ENCODE peak calls at places on chromosomes 6 and 20, in five cellular contexts. One of them, this sample, is unnamed.
A peak's percentile ranks its signal among the peaks of the same experiment; 100 is the strongest.

GRCh38 chr6:155185544-155185943 is 78.3 kb upstream of the CLDN20 start:
- DNase-seq in ovary: no peak
- DNase-seq in osteoblast: no peak
- DNase-seq in heart left ventricle: no peak
- DNase-seq in breast epithelium: no peak
- DNase-seq in this sample: no peak

GRCh38 chr6:7047966-7048365 is 59.8 kb upstream of the RREB1 start:
- DNase-seq in ovary: no peak
- DNase-seq in osteoblast: no peak
- DNase-seq in heart left ventricle: no peak
- DNase-seq in breast epithelium: no peak
- DNase-seq in this sample: no peak

GRCh38 chr20:46990017-46990810 is 95.6 kb downstream of the EYA2 start:
- DNase-seq in ovary: no peak
- DNase-seq in osteoblast: no peak
- DNase-seq in heart left ventricle: no peak
- DNase-seq in breast epithelium: no peak
- DNase-seq in this sample: no peak

GRCh38 chr6:17297261-17298080 is 16.3 kb downstream of the RBM24 start:
- DNase-seq in ovary: no peak
- DNase-seq in osteoblast: no peak
- DNase-seq in heart left ventricle: no peak
- DNase-seq in breast epithelium: no peak
- DNase-seq in this sample: no peak

GRCh38 chr20:7180261-7181045 is 413.0 kb downstream of the BMP2 start:
- DNase-seq in ovary: no peak
- DNase-seq in osteoblast: no peak
- DNase-seq in heart left ventricle: no peak
- DNase-seq in breast epithelium: no peak
- DNase-seq in this sample: no peak

GRCh38 chr6:474454-475185 is 83.1 kb downstream of the IRF4 start:
- DNase-seq in ovary: no peak
- DNase-seq in osteoblast: no peak
- DNase-seq in heart left ventricle: no peak
- DNase-seq in breast epithelium: no peak
- DNase-seq in this sample: peak; percentile 68

GRCh38 chr20:32585011-32585518 is at the start of gene NOL4L:
- DNase-seq in ovary: peak; percentile 39
- DNase-seq in osteoblast: peak; percentile 90
- DNase-seq in heart left ventricle: no peak
- DNase-seq in breast epithelium: no peak
- DNase-seq in this sample: peak; percentile 74

GRCh38 chr20:2385026-2385425 is 4.3 kb downstream of the TGM6 start:
- DNase-seq in ovary: no peak
- DNase-seq in osteoblast: peak; percentile 46
- DNase-seq in heart left ventricle: no peak
- DNase-seq in breast epithelium: no peak
- DNase-seq in this sample: no peak

GRCh38 chr6:34146801-34147592 is 1.1 kb upstream of the GRM4 start:
- DNase-seq in ovary: no peak
- DNase-seq in osteoblast: peak; percentile 94
- DNase-seq in heart left ventricle: peak; percentile 27
- DNase-seq in breast epithelium: no peak
- DNase-seq in this sample: no peak

GRCh38 chr20:54189630-54190029 is 15.8 kb upstream of the CYP24A1 start:
- DNase-seq in ovary: no peak
- DNase-seq in osteoblast: no peak
- DNase-seq in heart left ventricle: no peak
- DNase-seq in breast epithelium: no peak
- DNase-seq in this sample: no peak

GRCh38 chr6:10316327-10316726 is 98.5 kb downstream of the TFAP2A start:
- DNase-seq in ovary: no peak
- DNase-seq in osteoblast: no peak
- DNase-seq in heart left ventricle: no peak
- DNase-seq in breast epithelium: peak; percentile 85
- DNase-seq in this sample: no peak

GRCh38 chr20:528923-529594 is 14.5 kb downstream of the CSNK2A1 start:
- DNase-seq in ovary: no peak
- DNase-seq in osteoblast: peak; percentile 70
- DNase-seq in heart left ventricle: no peak
- DNase-seq in breast epithelium: no peak
- DNase-seq in this sample: no peak

GRCh38 chr6:155314773-155315515 is 660 bp upstream of the TFB1M start:
- DNase-seq in ovary: no peak
- DNase-seq in osteoblast: no peak
- DNase-seq in heart left ventricle: no peak
- DNase-seq in breast epithelium: no peak
- DNase-seq in this sample: peak; percentile 78

GRCh38 chr20:32249030-32249738 is 28.3 kb upstream of the KIF3B start:
- DNase-seq in ovary: no peak
- DNase-seq in osteoblast: peak; percentile 57
- DNase-seq in heart left ventricle: no peak
- DNase-seq in breast epithelium: no peak
- DNase-seq in this sample: no peak

GRCh38 chr20:50286174-50286511 is 95.5 kb downstream of the CEBPB start:
- DNase-seq in ovary: no peak
- DNase-seq in osteoblast: no peak
- DNase-seq in heart left ventricle: no peak
- DNase-seq in breast epithelium: no peak
- DNase-seq in this sample: no peak

GRCh38 chr6:128899651-128900050 is 16.7 kb downstream of the LAMA2 start:
- DNase-seq in ovary: no peak
- DNase-seq in osteoblast: no peak
- DNase-seq in heart left ventricle: no peak
- DNase-seq in breast epithelium: no peak
- DNase-seq in this sample: no peak

GRCh38 chr6:34664270-34664971 is 32.1 kb downstream of the ILRUN start:
- DNase-seq in ovary: no peak
- DNase-seq in osteoblast: no peak
- DNase-seq in heart left ventricle: no peak
- DNase-seq in breast epithelium: no peak
- DNase-seq in this sample: no peak

GRCh38 chr6:46419576-46420002 is 71.7 kb downstream of the RCAN2 start:
- DNase-seq in ovary: peak; percentile 50
- DNase-seq in osteoblast: peak; percentile 54
- DNase-seq in heart left ventricle: no peak
- DNase-seq in breast epithelium: no peak
- DNase-seq in this sample: peak; percentile 30

GRCh38 chr6:140043762-140044378 is 669.4 kb upstream of the CITED2 start:
- DNase-seq in ovary: no peak
- DNase-seq in osteoblast: no peak
- DNase-seq in heart left ventricle: no peak
- DNase-seq in breast epithelium: no peak
- DNase-seq in this sample: no peak
- H3K4me1 ChIP-seq in ovary: peaks cover 1% of the 10 kb centered on the region
- H3K4me1 ChIP-seq in osteoblast: peaks cover 32% of the 10 kb centered on the region
- H3K4me1 ChIP-seq in heart left ventricle: peaks cover 12% of the 10 kb centered on the region
- H3K4me1 ChIP-seq in breast epithelium: no peaks in the 10 kb centered on the region
- H3K4me1 ChIP-seq in this sample: no peaks in the 10 kb centered on the region

DNA sequence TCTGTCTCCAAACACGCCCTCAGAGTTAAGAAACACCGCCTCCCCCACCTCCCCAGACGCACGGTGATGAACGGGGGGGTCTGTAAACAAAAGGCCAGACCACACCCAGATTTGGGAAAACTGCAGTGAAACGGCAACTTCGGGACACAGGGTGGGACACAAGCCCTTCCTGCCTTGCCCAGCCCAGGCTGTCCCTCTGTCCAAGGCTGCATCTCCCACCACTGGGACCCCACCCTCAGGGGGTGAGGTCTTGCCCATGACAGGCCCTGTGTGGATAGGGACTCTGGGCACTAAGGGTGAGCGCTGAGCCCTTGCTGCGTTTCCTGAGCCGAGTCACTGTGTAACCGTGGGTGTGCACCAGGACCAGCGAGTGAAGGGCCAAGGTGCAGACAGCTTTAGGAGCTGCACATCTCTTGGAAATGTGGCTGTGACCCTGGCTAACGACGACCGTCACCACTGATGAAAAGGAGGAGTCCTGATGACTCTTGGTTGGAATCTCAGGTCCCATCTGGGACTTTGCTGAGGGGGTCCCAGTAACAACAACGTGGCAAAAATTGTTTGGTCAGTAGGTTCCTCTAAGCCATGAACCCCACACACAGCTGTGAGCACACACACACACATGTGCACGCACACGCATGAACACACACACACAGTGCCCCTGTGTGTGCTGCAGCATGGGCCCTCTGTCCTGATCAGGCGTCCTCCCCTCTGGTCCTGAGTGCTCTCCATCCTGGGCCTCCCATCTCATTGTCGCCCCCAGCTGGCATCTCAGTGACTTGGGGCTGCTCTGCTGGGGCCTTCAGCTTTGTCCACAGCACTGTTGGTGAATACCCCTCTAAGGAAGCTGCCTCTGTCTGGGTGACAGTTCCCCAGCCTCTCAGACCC is 100.6 kb downstream of the RAMACL start:
- DNase-seq in ovary: no peak
- DNase-seq in osteoblast: peak; percentile 82
- DNase-seq in heart left ventricle: no peak
- DNase-seq in breast epithelium: peak; percentile 30
- DNase-seq in this sample: no peak
- H3K9me3 ChIP-seq in ovary: no peaks in the 10 kb centered on the region
- H3K9me3 ChIP-seq in osteoblast: no peaks in the 10 kb centered on the region
- H3K9me3 ChIP-seq in heart left ventricle: no peaks in the 10 kb centered on the region
- H3K9me3 ChIP-seq in breast epithelium: no peaks in the 10 kb centered on the region
- H3K9me3 ChIP-seq in this sample: no peaks in the 10 kb centered on the region

GRCh38 chr6:137871299-137871698 is 4.2 kb downstream of the TNFAIP3 start:
- DNase-seq in ovary: no peak
- DNase-seq in osteoblast: no peak
- DNase-seq in heart left ventricle: no peak
- DNase-seq in breast epithelium: no peak
- DNase-seq in this sample: no peak

GRCh38 chr6:137868721-137869631 is 1.9 kb downstream of the TNFAIP3 start:
- DNase-seq in ovary: no peak
- DNase-seq in osteoblast: peak; percentile 66
- DNase-seq in heart left ventricle: no peak
- DNase-seq in breast epithelium: no peak
- DNase-seq in this sample: no peak

GRCh38 chr6:137870744-137871247 is 3.7 kb downstream of the TNFAIP3 start:
- DNase-seq in ovary: no peak
- DNase-seq in osteoblast: no peak
- DNase-seq in heart left ventricle: no peak
- DNase-seq in breast epithelium: no peak
- DNase-seq in this sample: no peak

GRCh38 chr6:137869781-137870180 is 2.7 kb downstream of the TNFAIP3 start:
- DNase-seq in ovary: no peak
- DNase-seq in osteoblast: no peak
- DNase-seq in heart left ventricle: no peak
- DNase-seq in breast epithelium: no peak
- DNase-seq in this sample: no peak

DNA sequence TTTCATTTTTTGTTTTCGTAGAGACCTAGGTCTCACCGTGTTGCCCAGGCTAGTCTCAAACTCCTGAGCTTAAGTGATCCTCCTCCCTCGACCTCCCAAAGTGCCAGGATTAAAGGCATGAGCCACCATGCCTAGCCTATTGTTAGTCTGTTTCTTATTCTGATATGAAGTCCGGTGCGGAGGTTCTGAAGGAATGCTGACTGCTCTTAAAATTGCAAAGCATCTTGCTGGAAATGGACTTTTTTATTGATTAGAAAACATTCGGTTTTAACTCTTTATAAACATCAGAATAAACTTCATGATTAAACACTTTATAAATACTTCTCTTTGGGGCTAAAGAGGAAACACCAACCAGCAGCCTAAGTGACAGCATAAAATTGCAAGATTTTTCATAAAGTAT is 3.2 kb downstream of the TNFAIP3 start:
- DNase-seq in ovary: no peak
- DNase-seq in osteoblast: no peak
- DNase-seq in heart left ventricle: no peak
- DNase-seq in breast epithelium: no peak
- DNase-seq in this sample: no peak
- H3K27ac ChIP-seq in ovary: peak overlapping the region; percentile 28
- H3K27ac ChIP-seq in osteoblast: peak overlapping the region; percentile 45
- H3K27ac ChIP-seq in heart left ventricle: no peak overlapping the region
- H3K27ac ChIP-seq in breast epithelium: peak overlapping the region; percentile 66
- H3K27ac ChIP-seq in this sample: no peak overlapping the region

DNA sequence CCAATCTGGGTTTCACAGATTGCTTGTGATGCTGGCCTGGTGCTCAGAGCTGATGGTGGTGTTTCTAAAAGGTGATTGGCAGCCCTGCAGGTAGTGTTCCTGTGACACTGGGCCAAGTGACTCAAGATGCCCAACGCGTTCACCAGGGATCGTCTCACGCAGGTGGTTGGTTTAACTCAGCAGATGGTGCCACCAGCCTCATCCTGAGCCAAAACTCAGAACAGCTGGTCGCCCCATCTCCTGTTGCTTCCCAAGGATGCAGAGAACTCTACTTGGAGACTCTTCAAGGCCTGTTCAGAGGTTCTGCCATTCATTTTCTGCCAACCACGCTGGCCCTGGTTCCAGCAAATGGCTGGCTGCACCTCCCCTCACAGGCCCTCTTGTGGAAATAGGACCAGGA is 394.4 kb downstream of the CDH26 start:
- DNase-seq in ovary: no peak
- DNase-seq in osteoblast: no peak
- DNase-seq in heart left ventricle: no peak
- DNase-seq in breast epithelium: no peak
- DNase-seq in this sample: no peak
- H3K4me1 ChIP-seq in ovary: no peaks in the 10 kb centered on the region
- H3K4me1 ChIP-seq in osteoblast: no peaks in the 10 kb centered on the region
- H3K4me1 ChIP-seq in heart left ventricle: no peaks in the 10 kb centered on the region
- H3K4me1 ChIP-seq in breast epithelium: no peaks in the 10 kb centered on the region
- H3K4me1 ChIP-seq in this sample: no peaks in the 10 kb centered on the region

DNA sequence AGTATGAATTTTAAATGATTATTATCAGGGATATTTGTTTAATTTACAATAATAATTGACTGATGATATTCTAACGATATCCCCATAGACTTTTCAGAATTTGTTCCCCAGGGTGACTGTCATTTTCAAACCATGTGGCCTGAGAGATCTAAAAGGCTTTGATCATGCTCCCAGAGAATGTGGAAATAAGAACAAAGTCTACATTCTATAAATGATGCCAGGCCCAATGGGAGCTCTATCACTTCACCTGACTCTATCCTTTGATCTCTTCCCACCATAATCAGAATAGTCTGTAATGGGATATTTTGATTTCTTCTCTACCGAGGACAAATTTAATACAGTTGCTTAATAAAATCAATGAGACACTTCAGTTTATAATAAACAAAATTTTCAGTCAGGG is 483.4 kb upstream of the IRAK1BP1 start:
- DNase-seq in ovary: no peak
- DNase-seq in osteoblast: no peak
- DNase-seq in heart left ventricle: no peak
- DNase-seq in breast epithelium: no peak
- DNase-seq in this sample: no peak
- H3K9me3 ChIP-seq in ovary: no peaks in the 10 kb centered on the region
- H3K9me3 ChIP-seq in osteoblast: no peaks in the 10 kb centered on the region
- H3K9me3 ChIP-seq in heart left ventricle: peaks cover 10% of the 10 kb centered on the region
- H3K9me3 ChIP-seq in breast epithelium: peaks cover 47% of the 10 kb centered on the region
- H3K9me3 ChIP-seq in this sample: no peaks in the 10 kb centered on the region

GRCh38 chr6:30914854-30915590 is 984 bp downstream of the VARS2 start:
- DNase-seq in ovary: peak; percentile 55
- DNase-seq in osteoblast: peak; percentile 52
- DNase-seq in heart left ventricle: no peak
- DNase-seq in breast epithelium: no peak
- DNase-seq in this sample: no peak
- H3K27ac ChIP-seq in ovary: peak overlapping the region; percentile 95
- H3K27ac ChIP-seq in osteoblast: peak overlapping the region; percentile 68
- H3K27ac ChIP-seq in heart left ventricle: peak overlapping the region; percentile 92
- H3K27ac ChIP-seq in breast epithelium: peak overlapping the region; percentile 96
- H3K27ac ChIP-seq in this sample: peak overlapping the region; percentile 76